ENCODE peak calls at places on chromosomes 6 and 20, in six cellular contexts. O, D, J, I, H and T are unnamed samples.

GRCh38 chr6:166221040-166221439 is 53.4 kb upstream of the TBXT start:
- DNase-seq in O (no peak), D (no peak), J (no peak), I (no peak), H (no peak), T (no peak)

GRCh38 chr6:22613695-22614094 is 44.3 kb downstream of the HDGFL1 start:
- DNase-seq in O (no peak), D (no peak), J (no peak), I (no peak), H (no peak), T (no peak)

GRCh38 chr6:142907017-142907470 is 37.9 kb downstream of the HIVEP2 start:
- DNase-seq in O (no peak), D (no peak), J (no peak), I (no peak), H (no peak), T (no peak)

GRCh38 chr6:46367365-46367764 is 123.9 kb downstream of the RCAN2 start:
- DNase-seq in O (no peak), D (no peak), J (no peak), I (no peak), H (no peak), T (no peak)

GRCh38 chr6:159969204-159969912 is 476 bp downstream of the IGF2R start:
- DNase-seq in O (no peak), D (no peak), J (no peak), I (no peak), H (peak), T (no peak)

GRCh38 chr6:100171533-100172321 is 177.7 kb upstream of the MCHR2 start:
- DNase-seq in O (no peak), D (peak), J (no peak), I (no peak), H (no peak), T (no peak)

GRCh38 chr6:157046776-157047175 is 269.6 kb downstream of the ARID1B start:
- DNase-seq in O (no peak), D (no peak), J (no peak), I (no peak), H (no peak), T (no peak)

GRCh38 chr20:4260102-4260501 is 244.7 kb upstream of the RNF24 start:
- DNase-seq in O (no peak), D (no peak), J (no peak), I (no peak), H (no peak), T (no peak)

GRCh38 chr6:27591660-27592059 is 118.8 kb upstream of the ZNF184 start:
- DNase-seq in O (peak), D (no peak), J (peak), I (no peak), H (peak), T (no peak)

GRCh38 chr6:6315660-6316059 is 4.8 kb downstream of the F13A1 start:
- DNase-seq in O (peak), D (no peak), J (peak), I (peak), H (peak), T (peak)

GRCh38 chr6:151881231-151881630 is 73.7 kb downstream of the ESR1 start:
- DNase-seq in O (no peak), D (no peak), J (no peak), I (no peak), H (no peak), T (no peak)

GRCh38 chr6:105022416-105022815 is 65.5 kb downstream of the LIN28B start:
- DNase-seq in O (no peak), D (no peak), J (no peak), I (no peak), H (no peak), T (no peak)

GRCh38 chr6:97947841-97948240 is 664.8 kb upstream of the MMS22L start:
- DNase-seq in O (peak), D (no peak), J (no peak), I (peak), H (no peak), T (no peak)

GRCh38 chr6:42375905-42376304 is 75.8 kb downstream of the TRERF1 start:
- DNase-seq in O (no peak), D (no peak), J (no peak), I (no peak), H (no peak), T (no peak)

GRCh38 chr6:35049885-35050284 is 91.3 kb downstream of the TCP11 start:
- DNase-seq in O (no peak), D (no peak), J (peak), I (no peak), H (no peak), T (no peak)

GRCh38 chr6:110541701-110542309 is 65.4 kb upstream of the SLC22A16 start:
- DNase-seq in O (no peak), D (no peak), J (no peak), I (no peak), H (no peak), T (no peak)

GRCh38 chr6:143678980-143679379 is 1.2 kb downstream of the PHACTR2 start:
- DNase-seq in O (no peak), D (no peak), J (no peak), I (no peak), H (no peak), T (no peak)

GRCh38 chr6:78868124-78868523 is 773 bp downstream of the IRAK1BP1 start:
- DNase-seq in O (no peak), D (no peak), J (no peak), I (no peak), H (no peak), T (no peak)

GRCh38 chr6:143060806-143061596 is at the start of gene AIG1:
- DNase-seq in O (no peak), D (no peak), J (no peak), I (peak), H (peak), T (no peak)

GRCh38 chr20:37316116-37316774 is 26.8 kb downstream of the MANBAL start:
- DNase-seq in O (no peak), D (no peak), J (no peak), I (no peak), H (no peak), T (no peak)

GRCh38 chr6:158706369-158706982 is 56.6 kb downstream of the SYTL3 start:
- DNase-seq in O (peak), D (no peak), J (peak), I (peak), H (no peak), T (no peak)

GRCh38 chr6:39377530-39377929 is 55.0 kb upstream of the KCNK16 start:
- DNase-seq in O (peak), D (no peak), J (no peak), I (peak), H (peak), T (peak)

GRCh38 chr6:26159417-26160273 is 72.4 kb downstream of the HFE start:
- DNase-seq in O (no peak), D (peak), J (no peak), I (no peak), H (no peak), T (no peak)

GRCh38 chr6:15247750-15248450 is 2.0 kb downstream of the JARID2 start:
- DNase-seq in O (peak), D (no peak), J (peak), I (no peak), H (peak), T (no peak)

GRCh38 chr6:5968817-5969726 is 37.7 kb downstream of the NRN1 start:
- DNase-seq in O (no peak), D (no peak), J (no peak), I (peak), H (no peak), T (no peak)

GRCh38 chr20:364905-365794 is 15.4 kb upstream of the TRIB3 start:
- DNase-seq in O (peak), D (no peak), J (peak), I (peak), H (no peak), T (no peak)

GRCh38 chr6:100260584-100260983 is 204.1 kb downstream of the SIM1 start:
- DNase-seq in O (no peak), D (no peak), J (no peak), I (no peak), H (no peak), T (no peak)

GRCh38 chr6:42774201-42774600 is 7.7 kb upstream of the BICRAL start:
- DNase-seq in O (no peak), D (no peak), J (no peak), I (no peak), H (no peak), T (no peak)

DNA sequence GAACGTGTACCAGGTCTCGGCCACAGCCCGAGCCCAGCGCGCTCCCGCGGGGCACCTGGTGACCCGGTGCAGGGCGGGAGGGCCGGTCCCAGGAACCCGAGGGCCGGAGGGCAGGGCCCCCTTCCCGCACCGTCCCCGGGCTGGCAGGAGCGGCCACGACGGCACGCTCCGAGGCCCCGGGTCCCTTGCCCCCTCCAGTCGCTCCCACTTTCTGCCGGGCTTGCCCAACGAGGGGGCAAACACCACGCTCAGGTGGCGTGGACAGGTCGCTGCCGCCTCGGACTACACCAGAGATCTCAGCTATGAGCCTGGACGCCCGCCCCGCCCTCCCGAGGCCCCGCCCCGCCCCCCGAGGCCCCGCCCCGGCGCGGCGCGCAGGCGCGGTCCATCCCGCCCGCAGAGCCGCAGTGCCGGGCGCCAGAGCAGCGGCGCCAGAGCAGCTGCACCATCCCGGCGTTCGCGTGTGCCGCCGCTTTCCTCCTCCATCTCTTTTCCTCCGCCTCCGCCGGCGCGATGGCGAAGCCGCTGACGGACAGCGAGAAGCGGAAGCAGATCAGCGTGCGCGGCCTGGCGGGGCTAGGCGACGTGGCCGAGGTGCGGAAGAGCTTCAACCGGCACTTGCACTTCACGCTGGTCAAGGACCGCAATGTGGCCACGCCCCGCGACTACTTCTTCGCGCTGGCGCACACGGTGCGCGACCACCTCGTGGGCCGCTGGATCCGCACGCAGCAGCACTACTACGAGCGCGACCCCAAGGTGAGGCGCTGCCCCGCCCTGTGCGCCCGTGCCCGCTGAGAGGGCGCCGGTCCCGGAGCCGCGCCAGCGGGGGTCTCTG is at the start of gene PYGB:
- DNase-seq in O (peak), D (peak), J (peak), I (peak), H (peak), T (peak)
- TF ChIP-seq ZNF274 in O (peak), D (no peak), J (no peak), I (no peak), H (no peak), T (no peak)

GRCh38 chr6:170206931-170207431 is 83.9 kb downstream of the DLL1 start:
- DNase-seq in O (no peak), D (no peak), J (no peak), I (no peak), H (peak), T (no peak)

GRCh38 chr6:170208651-170209353 is 82.1 kb downstream of the DLL1 start:
- DNase-seq in O (no peak), D (no peak), J (no peak), I (no peak), H (peak), T (no peak)

GRCh38 chr6:170209354-170210025 is 81.4 kb downstream of the DLL1 start:
- DNase-seq in O (no peak), D (no peak), J (no peak), I (no peak), H (peak), T (no peak)

GRCh38 chr6:170207586-170207985 is 83.3 kb downstream of the DLL1 start:
- DNase-seq in O (no peak), D (no peak), J (no peak), I (no peak), H (peak), T (no peak)

GRCh38 chr6:170208171-170208601 is 82.7 kb downstream of the DLL1 start:
- DNase-seq in O (no peak), D (no peak), J (no peak), I (no peak), H (peak), T (no peak)
- H3K9ac ChIP-seq in O (no peak), D (no peak), J (no peak), I (no peak), H (no peak), T (no peak)

DNA sequence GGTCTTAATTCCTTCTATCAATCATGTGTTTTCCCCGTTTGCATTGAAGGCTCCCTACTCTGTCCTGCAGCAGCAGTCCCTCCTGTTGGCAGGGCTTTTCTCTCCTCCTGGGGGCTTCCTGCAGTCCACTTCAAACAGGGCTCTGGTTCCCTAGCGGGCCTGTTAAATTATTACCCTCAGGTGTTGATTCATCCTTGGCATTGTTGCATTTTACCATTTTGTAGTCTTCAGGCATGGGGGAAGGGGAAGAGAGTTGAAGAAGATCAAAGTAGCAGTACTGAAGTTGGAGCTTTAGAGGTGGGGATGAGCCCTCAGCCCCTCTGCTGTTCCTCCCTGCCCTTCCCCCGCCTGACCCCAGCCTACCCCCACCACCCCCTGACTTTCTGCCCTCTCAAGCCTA is 169.5 kb downstream of the EYA4 start:
- DNase-seq in O (no peak), D (no peak), J (no peak), I (no peak), H (peak), T (no peak)
- TF ChIP-seq ZNF274 in O (no peak), D (no peak), J (no peak), I (no peak), H (no peak), T (no peak)

GRCh38 chr6:7939186-7939863 is 28.7 kb upstream of the TXNDC5 start:
- DNase-seq in O (no peak), D (no peak), J (no peak), I (no peak), H (no peak), T (no peak)

GRCh38 chr6:7932625-7933024 is 22.0 kb upstream of the TXNDC5 start:
- DNase-seq in O (no peak), D (no peak), J (no peak), I (no peak), H (no peak), T (no peak)

GRCh38 chr6:7938562-7939185 is 28.1 kb upstream of the TXNDC5 start:
- DNase-seq in O (no peak), D (no peak), J (no peak), I (no peak), H (no peak), T (no peak)

GRCh38 chr6:7933794-7934193 is 23.2 kb upstream of the TXNDC5 start:
- DNase-seq in O (no peak), D (peak), J (no peak), I (no peak), H (no peak), T (no peak)
- H3K9ac ChIP-seq in O (no peak), D (no peak), J (no peak), I (no peak), H (no peak), T (no peak)

GRCh38 chr6:18491303-18492090 is 104.3 kb downstream of the RNF144B start:
- DNase-seq in O (no peak), D (no peak), J (no peak), I (no peak), H (no peak), T (peak)

GRCh38 chr6:18496462-18496861 is 109.3 kb downstream of the RNF144B start:
- DNase-seq in O (no peak), D (no peak), J (no peak), I (no peak), H (no peak), T (no peak)

GRCh38 chr6:18495236-18495635 is 108.1 kb downstream of the RNF144B start:
- DNase-seq in O (no peak), D (no peak), J (no peak), I (no peak), H (no peak), T (no peak)

GRCh38 chr6:18492957-18493356 is 105.8 kb downstream of the RNF144B start:
- DNase-seq in O (no peak), D (no peak), J (no peak), I (no peak), H (no peak), T (no peak)

GRCh38 chr6:18493421-18493891 is 106.3 kb downstream of the RNF144B start:
- DNase-seq in O (no peak), D (no peak), J (no peak), I (no peak), H (no peak), T (no peak)
- TF ChIP-seq ZNF274 in O (no peak), D (no peak), J (no peak), I (no peak), H (no peak), T (no peak)

GRCh38 chr6:16452348-16452747 is 214.0 kb downstream of the GMPR start:
- DNase-seq in O (no peak), D (no peak), J (no peak), I (no peak), H (no peak), T (no peak)

GRCh38 chr6:16450821-16451220 is 212.4 kb downstream of the GMPR start:
- DNase-seq in O (no peak), D (no peak), J (no peak), I (no peak), H (no peak), T (no peak)

GRCh38 chr6:16446241-16446640 is 207.9 kb downstream of the GMPR start:
- DNase-seq in O (no peak), D (no peak), J (no peak), I (no peak), H (no peak), T (no peak)

DNA sequence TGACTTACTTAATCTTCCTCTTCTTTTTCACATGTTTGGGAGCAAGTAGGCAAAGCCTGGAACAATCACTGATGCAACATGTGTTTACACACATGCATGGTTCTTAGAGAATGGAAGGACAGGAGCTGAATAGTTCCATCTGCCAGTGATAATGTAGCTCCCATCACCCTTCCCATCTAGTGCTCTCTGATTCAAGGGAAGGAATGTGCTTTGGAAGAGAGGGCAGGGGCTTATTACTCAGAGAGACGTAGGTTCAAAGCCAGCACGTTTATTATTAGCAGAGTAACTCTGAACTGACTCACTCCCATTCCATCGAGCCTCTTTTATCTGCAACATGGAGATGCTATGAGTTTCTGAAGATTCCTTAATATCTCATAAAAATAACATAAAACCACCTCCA is 211.9 kb downstream of the GMPR start:
- DNase-seq in O (no peak), D (no peak), J (no peak), I (peak), H (no peak), T (no peak)
- H3K9ac ChIP-seq in O (no peak), D (no peak), J (no peak), I (no peak), H (no peak), T (no peak)